ENCODE peak calls at places on chromosome X, in ten cellular contexts. One of them, this sample, is unnamed.

GRCh38 chrX:102154218-102154860 is 1.4 kb downstream of the BEX5 start:
- DNase-seq in stomach: no peak
- DNase-seq in tibial nerve: no peak
- DNase-seq in upper lobe of right lung: no peak
- DNase-seq in activated B cell treated with CpG ODN at 0.5 μM for 24 hours: no peak
- DNase-seq in cardiac fibroblast: no peak
- DNase-seq in omental fat pad: no peak
- DNase-seq in coronary artery: no peak
- DNase-seq in GM10248: no peak
- DNase-seq in heart right ventricle: no peak
- DNase-seq in this sample: no peak

GRCh38 chrX:107205770-107206696 is at the start of the genes DNAAF6 and NUP62CL:
- DNase-seq in omental fat pad: no peak
- DNase-seq in coronary artery: no peak
- DNase-seq in heart right ventricle: peak; percentile 45
- DNase-seq in activated B cell treated with CpG ODN at 0.5 μM for 24 hours: peak; percentile 41
- DNase-seq in tibial nerve: no peak
- DNase-seq in stomach: peak; percentile 61
- DNase-seq in GM10248: peak; percentile 73
- DNase-seq in cardiac fibroblast: peak; percentile 15
- DNase-seq in upper lobe of right lung: peak; percentile 82
- DNase-seq in this sample: peak; percentile 13

GRCh38 chrX:24229400-24229879 is 79.9 kb downstream of the ZFX start:
- DNase-seq in coronary artery: no peak
- DNase-seq in cardiac fibroblast: no peak
- DNase-seq in omental fat pad: no peak
- DNase-seq in activated B cell treated with CpG ODN at 0.5 μM for 24 hours: no peak
- DNase-seq in heart right ventricle: no peak
- DNase-seq in GM10248: no peak
- DNase-seq in stomach: no peak
- DNase-seq in tibial nerve: no peak
- DNase-seq in upper lobe of right lung: no peak
- DNase-seq in this sample: no peak

GRCh38 chrX:100090931-100091330 is 319.1 kb downstream of the PCDH19 start:
- DNase-seq in activated B cell treated with CpG ODN at 0.5 μM for 24 hours: no peak
- DNase-seq in heart right ventricle: no peak
- DNase-seq in stomach: no peak
- DNase-seq in cardiac fibroblast: no peak
- DNase-seq in coronary artery: no peak
- DNase-seq in tibial nerve: no peak
- DNase-seq in upper lobe of right lung: no peak
- DNase-seq in GM10248: no peak
- DNase-seq in omental fat pad: no peak
- DNase-seq in this sample: no peak

GRCh38 chrX:135086197-135086854 is 34.0 kb downstream of the ETDB start:
- DNase-seq in coronary artery: no peak
- DNase-seq in cardiac fibroblast: peak; percentile 75
- DNase-seq in heart right ventricle: peak; percentile 16
- DNase-seq in stomach: peak; percentile 31
- DNase-seq in omental fat pad: no peak
- DNase-seq in GM10248: peak; percentile 38
- DNase-seq in tibial nerve: no peak
- DNase-seq in activated B cell treated with CpG ODN at 0.5 μM for 24 hours: no peak
- DNase-seq in upper lobe of right lung: no peak
- DNase-seq in this sample: peak; percentile 71

GRCh38 chrX:100926453-100926852 is 2.3 kb downstream of the XKRX start:
- DNase-seq in coronary artery: no peak
- DNase-seq in stomach: no peak
- DNase-seq in upper lobe of right lung: no peak
- DNase-seq in heart right ventricle: no peak
- DNase-seq in cardiac fibroblast: no peak
- DNase-seq in GM10248: no peak
- DNase-seq in activated B cell treated with CpG ODN at 0.5 μM for 24 hours: no peak
- DNase-seq in tibial nerve: no peak
- DNase-seq in omental fat pad: no peak
- DNase-seq in this sample: no peak

GRCh38 chrX:15436220-15436619 is 52.0 kb upstream of the VEGFD start:
- DNase-seq in activated B cell treated with CpG ODN at 0.5 μM for 24 hours: no peak
- DNase-seq in coronary artery: no peak
- DNase-seq in upper lobe of right lung: no peak
- DNase-seq in tibial nerve: no peak
- DNase-seq in cardiac fibroblast: peak; percentile 10
- DNase-seq in omental fat pad: no peak
- DNase-seq in GM10248: no peak
- DNase-seq in heart right ventricle: no peak
- DNase-seq in stomach: no peak
- DNase-seq in this sample: no peak

GRCh38 chrX:8010105-8010504 is 82.9 kb upstream of the PNPLA4 start:
- DNase-seq in GM10248: no peak
- DNase-seq in omental fat pad: no peak
- DNase-seq in heart right ventricle: no peak
- DNase-seq in stomach: no peak
- DNase-seq in coronary artery: no peak
- DNase-seq in tibial nerve: no peak
- DNase-seq in upper lobe of right lung: no peak
- DNase-seq in activated B cell treated with CpG ODN at 0.5 μM for 24 hours: no peak
- DNase-seq in cardiac fibroblast: no peak
- DNase-seq in this sample: no peak

GRCh38 chrX:302975-303374 is 15.6 kb downstream of the GTPBP6 start:
- DNase-seq in activated B cell treated with CpG ODN at 0.5 μM for 24 hours: no peak
- DNase-seq in GM10248: no peak
- DNase-seq in coronary artery: no peak
- DNase-seq in stomach: no peak
- DNase-seq in omental fat pad: no peak
- DNase-seq in heart right ventricle: no peak
- DNase-seq in upper lobe of right lung: no peak
- DNase-seq in tibial nerve: no peak
- DNase-seq in cardiac fibroblast: no peak
- DNase-seq in this sample: no peak

GRCh38 chrX:153651540-153652079 is 4.6 kb downstream of the DUSP9 start:
- DNase-seq in omental fat pad: no peak
- DNase-seq in coronary artery: no peak
- DNase-seq in heart right ventricle: no peak
- DNase-seq in cardiac fibroblast: no peak
- DNase-seq in upper lobe of right lung: no peak
- DNase-seq in activated B cell treated with CpG ODN at 0.5 μM for 24 hours: no peak
- DNase-seq in tibial nerve: no peak
- DNase-seq in stomach: no peak
- DNase-seq in GM10248: no peak
- DNase-seq in this sample: no peak

GRCh38 chrX:8981742-8982141 is 52.2 kb downstream of the FAM9B start:
- DNase-seq in cardiac fibroblast: no peak
- DNase-seq in tibial nerve: no peak
- DNase-seq in omental fat pad: no peak
- DNase-seq in heart right ventricle: no peak
- DNase-seq in stomach: no peak
- DNase-seq in GM10248: no peak
- DNase-seq in activated B cell treated with CpG ODN at 0.5 μM for 24 hours: no peak
- DNase-seq in coronary artery: no peak
- DNase-seq in upper lobe of right lung: no peak
- DNase-seq in this sample: no peak

GRCh38 chrX:67523932-67524331 is 19.9 kb upstream of the AR start:
- DNase-seq in upper lobe of right lung: no peak
- DNase-seq in omental fat pad: no peak
- DNase-seq in coronary artery: no peak
- DNase-seq in cardiac fibroblast: no peak
- DNase-seq in stomach: no peak
- DNase-seq in activated B cell treated with CpG ODN at 0.5 μM for 24 hours: no peak
- DNase-seq in heart right ventricle: no peak
- DNase-seq in tibial nerve: no peak
- DNase-seq in GM10248: no peak
- DNase-seq in this sample: no peak

GRCh38 chrX:28189011-28189410 is 207.8 kb upstream of the DCAF8L1 start:
- DNase-seq in GM10248: no peak
- DNase-seq in tibial nerve: no peak
- DNase-seq in cardiac fibroblast: peak; percentile 50
- DNase-seq in upper lobe of right lung: no peak
- DNase-seq in heart right ventricle: no peak
- DNase-seq in coronary artery: no peak
- DNase-seq in activated B cell treated with CpG ODN at 0.5 μM for 24 hours: no peak
- DNase-seq in omental fat pad: no peak
- DNase-seq in stomach: no peak
- DNase-seq in this sample: peak; percentile 32

GRCh38 chrX:87710580-87710979 is 193.0 kb downstream of the KLHL4 start:
- DNase-seq in cardiac fibroblast: no peak
- DNase-seq in activated B cell treated with CpG ODN at 0.5 μM for 24 hours: no peak
- DNase-seq in stomach: no peak
- DNase-seq in tibial nerve: no peak
- DNase-seq in omental fat pad: no peak
- DNase-seq in GM10248: no peak
- DNase-seq in upper lobe of right lung: no peak
- DNase-seq in heart right ventricle: no peak
- DNase-seq in coronary artery: no peak
- DNase-seq in this sample: no peak

GRCh38 chrX:12978205-12979010 is 3.5 kb downstream of the TMSB4X start:
- DNase-seq in cardiac fibroblast: peak; percentile 88
- DNase-seq in coronary artery: no peak
- DNase-seq in omental fat pad: no peak
- DNase-seq in activated B cell treated with CpG ODN at 0.5 μM for 24 hours: no peak
- DNase-seq in stomach: peak; percentile 75
- DNase-seq in upper lobe of right lung: peak; percentile 71
- DNase-seq in heart right ventricle: peak; percentile 18
- DNase-seq in tibial nerve: no peak
- DNase-seq in GM10248: no peak
- DNase-seq in this sample: no peak

GRCh38 chrX:137427061-137427778 is 138.7 kb upstream of the ZIC3 start:
- DNase-seq in coronary artery: no peak
- DNase-seq in stomach: no peak
- DNase-seq in omental fat pad: no peak
- DNase-seq in cardiac fibroblast: no peak
- DNase-seq in tibial nerve: no peak
- DNase-seq in upper lobe of right lung: no peak
- DNase-seq in heart right ventricle: no peak
- DNase-seq in activated B cell treated with CpG ODN at 0.5 μM for 24 hours: no peak
- DNase-seq in GM10248: no peak
- DNase-seq in this sample: no peak

GRCh38 chrX:112738347-112739033 is 58.8 kb upstream of the LHFPL1 start:
- DNase-seq in upper lobe of right lung: no peak
- DNase-seq in cardiac fibroblast: no peak
- DNase-seq in coronary artery: no peak
- DNase-seq in stomach: no peak
- DNase-seq in GM10248: no peak
- DNase-seq in tibial nerve: no peak
- DNase-seq in activated B cell treated with CpG ODN at 0.5 μM for 24 hours: no peak
- DNase-seq in omental fat pad: no peak
- DNase-seq in heart right ventricle: no peak
- DNase-seq in this sample: no peak

GRCh38 chrX:47467106-47467505 is 15.9 kb downstream of the ZNF41 start:
- DNase-seq in tibial nerve: no peak
- DNase-seq in coronary artery: no peak
- DNase-seq in activated B cell treated with CpG ODN at 0.5 μM for 24 hours: no peak
- DNase-seq in heart right ventricle: no peak
- DNase-seq in upper lobe of right lung: no peak
- DNase-seq in GM10248: no peak
- DNase-seq in omental fat pad: no peak
- DNase-seq in stomach: no peak
- DNase-seq in cardiac fibroblast: no peak
- DNase-seq in this sample: no peak

GRCh38 chrX:114959729-114960128 is 57.7 kb downstream of the IL13RA2 start:
- DNase-seq in cardiac fibroblast: peak; percentile 43
- DNase-seq in GM10248: no peak
- DNase-seq in upper lobe of right lung: no peak
- DNase-seq in activated B cell treated with CpG ODN at 0.5 μM for 24 hours: no peak
- DNase-seq in tibial nerve: no peak
- DNase-seq in stomach: no peak
- DNase-seq in omental fat pad: no peak
- DNase-seq in coronary artery: no peak
- DNase-seq in heart right ventricle: no peak
- DNase-seq in this sample: peak; percentile 1
- TF ChIP-seq CTCF in cardiac fibroblast: no peak
- TF ChIP-seq CTCF in GM10248: no peak
- TF ChIP-seq CTCF in upper lobe of right lung: peak; percentile 41
- TF ChIP-seq CTCF in activated B cell treated with CpG ODN at 0.5 μM for 24 hours: no peak
- TF ChIP-seq CTCF in tibial nerve: no peak
- TF ChIP-seq CTCF in stomach: no peak
- TF ChIP-seq CTCF in omental fat pad: no peak
- TF ChIP-seq CTCF in coronary artery: peak; percentile 31
- TF ChIP-seq CTCF in heart right ventricle: peak; percentile 48
- TF ChIP-seq CTCF in this sample: peak; percentile 8

DNA sequence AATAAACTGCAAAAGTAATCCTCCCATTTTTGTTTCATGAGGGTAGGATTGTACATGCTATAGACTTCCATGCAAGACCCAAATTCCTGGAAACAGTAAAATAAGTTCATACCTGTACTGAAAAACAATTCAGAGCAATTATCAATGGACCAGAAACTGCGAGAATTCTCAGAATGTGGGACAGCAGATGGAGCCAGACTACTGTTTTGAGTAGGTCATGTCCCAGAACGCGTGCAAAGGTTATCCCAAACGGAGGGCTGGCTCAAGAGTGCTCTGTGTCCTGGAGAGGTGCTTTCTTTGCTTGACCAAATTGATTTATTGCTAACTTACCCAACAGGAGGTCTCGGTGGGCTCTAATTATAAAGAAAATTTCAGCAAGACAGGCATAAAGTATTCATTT is 1.7 kb upstream of the MAGEH1 start:
- DNase-seq in coronary artery: no peak
- DNase-seq in upper lobe of right lung: no peak
- DNase-seq in omental fat pad: no peak
- DNase-seq in cardiac fibroblast: peak; percentile 20
- DNase-seq in stomach: no peak
- DNase-seq in tibial nerve: no peak
- DNase-seq in heart right ventricle: peak; percentile 4
- DNase-seq in activated B cell treated with CpG ODN at 0.5 μM for 24 hours: no peak
- DNase-seq in GM10248: no peak
- DNase-seq in this sample: no peak
- TF ChIP-seq CTCF in coronary artery: no peak
- TF ChIP-seq CTCF in upper lobe of right lung: peak; percentile 18
- TF ChIP-seq CTCF in omental fat pad: no peak
- TF ChIP-seq CTCF in cardiac fibroblast: no peak
- TF ChIP-seq CTCF in stomach: no peak
- TF ChIP-seq CTCF in tibial nerve: no peak
- TF ChIP-seq CTCF in heart right ventricle: no peak
- TF ChIP-seq CTCF in activated B cell treated with CpG ODN at 0.5 μM for 24 hours: no peak
- TF ChIP-seq CTCF in GM10248: no peak
- TF ChIP-seq CTCF in this sample: peak; percentile 46

GRCh38 chrX:147763131-147763530 is 148.6 kb upstream of the FMR1 start:
- DNase-seq in upper lobe of right lung: no peak
- DNase-seq in stomach: no peak
- DNase-seq in coronary artery: no peak
- DNase-seq in GM10248: no peak
- DNase-seq in heart right ventricle: no peak
- DNase-seq in tibial nerve: no peak
- DNase-seq in activated B cell treated with CpG ODN at 0.5 μM for 24 hours: no peak
- DNase-seq in omental fat pad: no peak
- DNase-seq in cardiac fibroblast: no peak
- DNase-seq in this sample: no peak

GRCh38 chrX:147757750-147758149 is 154.0 kb upstream of the FMR1 start:
- DNase-seq in GM10248: no peak
- DNase-seq in cardiac fibroblast: no peak
- DNase-seq in tibial nerve: no peak
- DNase-seq in upper lobe of right lung: no peak
- DNase-seq in heart right ventricle: no peak
- DNase-seq in coronary artery: no peak
- DNase-seq in activated B cell treated with CpG ODN at 0.5 μM for 24 hours: no peak
- DNase-seq in omental fat pad: no peak
- DNase-seq in stomach: no peak
- DNase-seq in this sample: no peak
- TF ChIP-seq CTCF in GM10248: no peak
- TF ChIP-seq CTCF in cardiac fibroblast: no peak
- TF ChIP-seq CTCF in tibial nerve: no peak
- TF ChIP-seq CTCF in upper lobe of right lung: no peak
- TF ChIP-seq CTCF in heart right ventricle: no peak
- TF ChIP-seq CTCF in coronary artery: no peak
- TF ChIP-seq CTCF in activated B cell treated with CpG ODN at 0.5 μM for 24 hours: no peak
- TF ChIP-seq CTCF in omental fat pad: no peak
- TF ChIP-seq CTCF in stomach: no peak
- TF ChIP-seq CTCF in this sample: no peak

GRCh38 chrX:151852294-151852693 is 60.4 kb upstream of the MAGEA4 start:
- DNase-seq in coronary artery: no peak
- DNase-seq in activated B cell treated with CpG ODN at 0.5 μM for 24 hours: no peak
- DNase-seq in cardiac fibroblast: no peak
- DNase-seq in upper lobe of right lung: no peak
- DNase-seq in tibial nerve: no peak
- DNase-seq in omental fat pad: no peak
- DNase-seq in heart right ventricle: no peak
- DNase-seq in GM10248: no peak
- DNase-seq in stomach: no peak
- DNase-seq in this sample: no peak
- TF ChIP-seq CTCF in coronary artery: no peak
- TF ChIP-seq CTCF in activated B cell treated with CpG ODN at 0.5 μM for 24 hours: no peak
- TF ChIP-seq CTCF in cardiac fibroblast: no peak
- TF ChIP-seq CTCF in upper lobe of right lung: no peak
- TF ChIP-seq CTCF in tibial nerve: no peak
- TF ChIP-seq CTCF in omental fat pad: no peak
- TF ChIP-seq CTCF in heart right ventricle: no peak
- TF ChIP-seq CTCF in GM10248: no peak
- TF ChIP-seq CTCF in stomach: no peak
- TF ChIP-seq CTCF in this sample: peak; percentile 16